ENCODE peak calls at places on chromosomes 7 and 10, in six cellular contexts. H is hepatocyte, A is breast epithelium, G is neural crest cell, F is endothelial cell, M is right atrium auricular region. J is an unnamed sample.

GRCh38 chr10:127012071-127012768 is 107.0 kb downstream of the DOCK1 start:
- DNase-seq in H (no peak), A (no peak), G (no peak), F (no peak), M (no peak), J (no peak)

GRCh38 chr10:33600381-33600780 is 265.9 kb upstream of the NRP1 start:
- DNase-seq in H (no peak), A (no peak), G (no peak), F (no peak), M (no peak), J (no peak)

GRCh38 chr7:107181172-107181571 is 12.4 kb downstream of the HBP1 start:
- DNase-seq in H (no peak), A (no peak), G (no peak), F (no peak), M (no peak), J (no peak)

GRCh38 chr10:12660812-12661211 is 311.5 kb downstream of the CAMK1D start:
- DNase-seq in H (no peak), A (no peak), G (no peak), F (no peak), M (no peak), J (no peak)

GRCh38 chr7:24241216-24241615 is 42.8 kb upstream of the NPY start:
- DNase-seq in H (no peak), A (no peak), G (no peak), F (no peak), M (no peak), J (no peak)

GRCh38 chr10:110843031-110843430 is 28.7 kb upstream of the PDCD4 start:
- DNase-seq in H (no peak), A (no peak), G (no peak), F (no peak), M (no peak), J (no peak)

GRCh38 chr7:107179326-107180163 is 10.7 kb downstream of the HBP1 start:
- DNase-seq in H (peak; percentile 17), A (no peak), G (no peak), F (no peak), M (no peak), J (no peak)

GRCh38 chr10:47008769-47009168 is 97.5 kb downstream of the PTPN20 start:
- DNase-seq in H (no peak), A (no peak), G (no peak), F (no peak), M (peak; percentile 52), J (no peak)

GRCh38 chr10:78865931-78866717 is 202.6 kb upstream of the ZMIZ1 start:
- DNase-seq in H (peak; percentile 2), A (no peak), G (no peak), F (no peak), M (no peak), J (no peak)

GRCh38 chr10:8584666-8585065 is 530.2 kb downstream of the GATA3 start:
- DNase-seq in H (no peak), A (no peak), G (no peak), F (no peak), M (no peak), J (no peak)

GRCh38 chr10:1363466-1364121 is 307.4 kb downstream of the WDR37 start:
- DNase-seq in H (no peak), A (no peak), G (no peak), F (no peak), M (peak; percentile 36), J (no peak)

GRCh38 chr10:34520084-34520483 is 295.0 kb downstream of the PARD3 start:
- DNase-seq in H (no peak), A (no peak), G (no peak), F (no peak), M (no peak), J (no peak)

GRCh38 chr7:90841759-90842429 is 245.8 kb downstream of the CDK14 start:
- DNase-seq in H (no peak), A (no peak), G (no peak), F (no peak), M (no peak), J (no peak)

GRCh38 chr10:29163746-29164145 is 125.1 kb upstream of the LYZL1 start:
- DNase-seq in H (no peak), A (no peak), G (no peak), F (no peak), M (no peak), J (no peak)

GRCh38 chr7:5553298-5553877 is 129.8 kb upstream of the TNRC18 start:
- DNase-seq in H (peak; percentile 55), A (no peak), G (no peak), F (no peak), M (no peak), J (no peak)

GRCh38 chr10:124416733-124417132 is 2.0 kb downstream of the OAT start:
- DNase-seq in H (no peak), A (no peak), G (no peak), F (no peak), M (no peak), J (peak; percentile 49)

GRCh38 chr10:48762104-48763042 is 77.7 kb downstream of the WDFY4 start:
- DNase-seq in H (no peak), A (no peak), G (no peak), F (no peak), M (no peak), J (no peak)

GRCh38 chr10:48764486-48764885 is 79.8 kb downstream of the WDFY4 start:
- DNase-seq in H (no peak), A (no peak), G (no peak), F (no peak), M (no peak), J (no peak)

GRCh38 chr10:48763403-48763802 is 78.7 kb downstream of the WDFY4 start:
- DNase-seq in H (no peak), A (no peak), G (no peak), F (no peak), M (no peak), J (no peak)

GRCh38 chr10:48765527-48765926 is 80.9 kb downstream of the WDFY4 start:
- DNase-seq in H (no peak), A (no peak), G (no peak), F (no peak), M (no peak), J (no peak)

GRCh38 chr10:48765039-48765438 is 80.4 kb downstream of the WDFY4 start:
- DNase-seq in H (no peak), A (no peak), G (no peak), F (no peak), M (no peak), J (no peak)
- TF ChIP-seq CTCF in H (no peak), A (no peak), G (no peak), F (no peak), M (no peak), J (no peak)

DNA sequence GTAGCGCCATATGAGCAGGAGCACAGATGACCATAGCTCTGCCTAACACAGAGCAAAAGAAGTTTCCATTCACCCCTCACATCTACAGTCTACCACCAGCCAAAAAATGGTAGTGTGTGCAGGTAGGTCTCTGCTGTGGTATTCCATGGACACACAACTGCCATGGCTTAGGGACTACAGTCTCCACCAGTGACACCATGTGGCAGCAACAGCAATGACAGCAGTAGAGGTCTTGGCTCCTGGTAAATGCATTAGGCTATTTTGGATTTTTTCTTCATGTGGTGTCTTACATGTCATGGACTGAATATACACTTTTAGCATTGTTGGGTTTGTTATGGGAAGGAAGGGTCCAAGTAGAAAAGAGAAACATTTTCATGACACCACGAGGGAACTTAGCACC is 70.1 kb upstream of the CABCOCO1 start:
- DNase-seq in H (peak; percentile 14), A (no peak), G (no peak), F (peak; percentile 15), M (no peak), J (no peak)
- TF ChIP-seq CTCF in H (peak; percentile 19), A (no peak), G (peak; percentile 37), F (peak; percentile 49), M (peak; percentile 20), J (no peak)

GRCh38 chr7:7761340-7761973 is 43.0 kb upstream of the RPA3 start:
- DNase-seq in H (peak; percentile 49), A (no peak), G (no peak), F (no peak), M (no peak), J (no peak)

GRCh38 chr7:7766671-7767070 is 48.3 kb upstream of the RPA3 start:
- DNase-seq in H (no peak), A (no peak), G (no peak), F (no peak), M (no peak), J (no peak)

GRCh38 chr7:7765422-7765821 is 47.0 kb upstream of the RPA3 start:
- DNase-seq in H (no peak), A (no peak), G (no peak), F (no peak), M (no peak), J (no peak)

GRCh38 chr7:7761974-7762769 is 43.8 kb upstream of the RPA3 start:
- DNase-seq in H (peak; percentile 49), A (no peak), G (no peak), F (no peak), M (no peak), J (peak; percentile 9)

GRCh38 chr7:7764515-7765138 is 46.2 kb upstream of the RPA3 start:
- DNase-seq in H (no peak), A (no peak), G (no peak), F (no peak), M (no peak), J (no peak)
- TF ChIP-seq CTCF in H (peak; percentile 8), A (no peak), G (no peak), F (no peak), M (no peak), J (no peak)

GRCh38 chr7:117169907-117170306 is 153.0 kb downstream of the WNT2 start:
- DNase-seq in H (no peak), A (no peak), G (no peak), F (no peak), M (no peak), J (no peak)

GRCh38 chr7:117176311-117176710 is 146.5 kb downstream of the WNT2 start:
- DNase-seq in H (no peak), A (no peak), G (no peak), F (no peak), M (no peak), J (no peak)

GRCh38 chr7:117173001-117173400 is 149.9 kb downstream of the WNT2 start:
- DNase-seq in H (no peak), A (no peak), G (no peak), F (no peak), M (no peak), J (no peak)

GRCh38 chr7:117172283-117172682 is 150.6 kb downstream of the WNT2 start:
- DNase-seq in H (no peak), A (no peak), G (no peak), F (no peak), M (no peak), J (no peak)

DNA sequence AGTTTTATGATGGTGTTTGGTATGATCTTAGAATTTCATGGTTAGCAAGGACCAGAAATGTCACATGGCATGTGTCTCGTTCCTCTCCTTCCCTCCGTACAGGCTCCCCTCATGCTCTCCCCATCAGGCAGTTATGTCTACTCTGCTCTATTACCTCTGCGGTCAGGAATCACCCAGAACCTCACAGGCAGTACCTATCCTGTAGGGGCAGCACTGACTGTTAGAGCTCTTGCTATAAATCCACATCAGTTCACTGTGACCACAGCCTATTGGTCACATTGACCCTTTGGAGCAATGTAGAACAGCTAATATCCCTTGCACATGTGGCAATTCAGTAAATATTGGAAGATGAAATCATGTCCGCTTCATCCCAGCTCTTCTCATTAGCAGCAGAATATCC is 151.8 kb downstream of the WNT2 start:
- DNase-seq in H (no peak), A (no peak), G (no peak), F (no peak), M (no peak), J (no peak)
- TF ChIP-seq CTCF in H (no peak), A (no peak), G (no peak), F (no peak), M (no peak), J (no peak)

GRCh38 chr7:146736446-146737190 is 620.0 kb downstream of the CNTNAP2 start:
- DNase-seq in H (peak; percentile 6), A (no peak), G (no peak), F (no peak), M (no peak), J (no peak)
- TF ChIP-seq CTCF in H (peak; percentile 47), A (no peak), G (peak; percentile 51), F (no peak), M (no peak), J (no peak)

GRCh38 chr10:132198068-132198370 is 11.3 kb downstream of the DPYSL4 start:
- DNase-seq in H (no peak), A (no peak), G (no peak), F (no peak), M (no peak), J (no peak)
- TF ChIP-seq CTCF in H (no peak), A (no peak), G (no peak), F (no peak), M (no peak), J (no peak)

J was measured in tibial nerve.